ENCODE peak calls at places on chromosomes 4 and X, in five cellular contexts. One of them, this sample, is unnamed.
A peak's percentile ranks its signal among the peaks of the same experiment; 100 is the strongest.

GRCh38 chrX:102720237-102721168 is at the start of gene GPRASP3:
- DNase-seq in IMR-90: peak; percentile 75
- DNase-seq in mesendoderm: peak; percentile 81
- DNase-seq in H1: peak; percentile 74
- DNase-seq in neuronal stem cell: peak; percentile 24
- DNase-seq in this sample: no peak

GRCh38 chr4:39873823-39874222 is 103.9 kb downstream of the PDS5A start:
- DNase-seq in IMR-90: no peak
- DNase-seq in mesendoderm: no peak
- DNase-seq in H1: no peak
- DNase-seq in neuronal stem cell: no peak
- DNase-seq in this sample: no peak

GRCh38 chr4:574346-575161 is 1.5 kb downstream of the TMEM271 start:
- DNase-seq in neuronal stem cell: no peak
- DNase-seq in H1: peak; percentile 57
- DNase-seq in IMR-90: no peak
- DNase-seq in mesendoderm: no peak
- DNase-seq in this sample: no peak

GRCh38 chrX:1491851-1492349 is 39.2 kb upstream of the ASMTL start:
- DNase-seq in IMR-90: no peak
- DNase-seq in neuronal stem cell: peak; percentile 35
- DNase-seq in mesendoderm: peak; percentile 92
- DNase-seq in H1: peak; percentile 86
- DNase-seq in this sample: peak; percentile 77

GRCh38 chrX:38841766-38842165 is 40.5 kb downstream of the MID1IP1 start:
- DNase-seq in H1: no peak
- DNase-seq in IMR-90: no peak
- DNase-seq in mesendoderm: no peak
- DNase-seq in neuronal stem cell: no peak
- DNase-seq in this sample: no peak

GRCh38 chr4:68748181-68748981 is 67.4 kb upstream of the UGT2B10 start:
- DNase-seq in neuronal stem cell: no peak
- DNase-seq in IMR-90: no peak
- DNase-seq in H1: no peak
- DNase-seq in mesendoderm: no peak
- DNase-seq in this sample: no peak

GRCh38 chr4:146379744-146380143 is 142.0 kb downstream of the SLC10A7 start:
- DNase-seq in mesendoderm: no peak
- DNase-seq in neuronal stem cell: no peak
- DNase-seq in H1: no peak
- DNase-seq in IMR-90: peak; percentile 31
- DNase-seq in this sample: no peak

GRCh38 chrX:38694394-38694793 is 106.9 kb upstream of the MID1IP1 start:
- DNase-seq in H1: no peak
- DNase-seq in mesendoderm: no peak
- DNase-seq in IMR-90: no peak
- DNase-seq in neuronal stem cell: no peak
- DNase-seq in this sample: no peak

GRCh38 chrX:108439434-108439883 is at the start of gene COL4A5:
- DNase-seq in IMR-90: peak; percentile 80
- DNase-seq in mesendoderm: peak; percentile 95
- DNase-seq in H1: peak; percentile 50
- DNase-seq in neuronal stem cell: peak; percentile 72
- DNase-seq in this sample: peak; percentile 79

GRCh38 chrX:139091086-139091485 is 379.6 kb upstream of the FGF13 start:
- DNase-seq in IMR-90: no peak
- DNase-seq in H1: no peak
- DNase-seq in mesendoderm: no peak
- DNase-seq in neuronal stem cell: no peak
- DNase-seq in this sample: no peak

GRCh38 chr4:75745192-75745591 is 20.8 kb downstream of the USO1 start:
- DNase-seq in H1: no peak
- DNase-seq in neuronal stem cell: no peak
- DNase-seq in mesendoderm: no peak
- DNase-seq in IMR-90: peak; percentile 85
- DNase-seq in this sample: no peak

GRCh38 chrX:57587062-57587461 is 4.7 kb upstream of the ZXDB start:
- DNase-seq in mesendoderm: no peak
- DNase-seq in H1: no peak
- DNase-seq in neuronal stem cell: no peak
- DNase-seq in IMR-90: no peak
- DNase-seq in this sample: no peak

GRCh38 chrX:19440713-19441112 is 74.6 kb downstream of the MAP3K15 start:
- DNase-seq in neuronal stem cell: no peak
- DNase-seq in mesendoderm: no peak
- DNase-seq in IMR-90: peak; percentile 33
- DNase-seq in H1: no peak
- DNase-seq in this sample: no peak

GRCh38 chr4:71294301-71294700 is 44.5 kb upstream of the SLC4A4 start:
- DNase-seq in H1: no peak
- DNase-seq in IMR-90: peak; percentile 78
- DNase-seq in neuronal stem cell: no peak
- DNase-seq in mesendoderm: no peak
- DNase-seq in this sample: no peak

GRCh38 chr4:73875401-73875800 is 6.2 kb downstream of the CXCL1 start:
- DNase-seq in mesendoderm: no peak
- DNase-seq in H1: no peak
- DNase-seq in IMR-90: no peak
- DNase-seq in neuronal stem cell: no peak
- DNase-seq in this sample: no peak

GRCh38 chr4:15488658-15489470 is 19.2 kb downstream of the CC2D2A start:
- DNase-seq in mesendoderm: no peak
- DNase-seq in IMR-90: peak; percentile 95
- DNase-seq in neuronal stem cell: no peak
- DNase-seq in H1: no peak
- DNase-seq in this sample: no peak

DNA sequence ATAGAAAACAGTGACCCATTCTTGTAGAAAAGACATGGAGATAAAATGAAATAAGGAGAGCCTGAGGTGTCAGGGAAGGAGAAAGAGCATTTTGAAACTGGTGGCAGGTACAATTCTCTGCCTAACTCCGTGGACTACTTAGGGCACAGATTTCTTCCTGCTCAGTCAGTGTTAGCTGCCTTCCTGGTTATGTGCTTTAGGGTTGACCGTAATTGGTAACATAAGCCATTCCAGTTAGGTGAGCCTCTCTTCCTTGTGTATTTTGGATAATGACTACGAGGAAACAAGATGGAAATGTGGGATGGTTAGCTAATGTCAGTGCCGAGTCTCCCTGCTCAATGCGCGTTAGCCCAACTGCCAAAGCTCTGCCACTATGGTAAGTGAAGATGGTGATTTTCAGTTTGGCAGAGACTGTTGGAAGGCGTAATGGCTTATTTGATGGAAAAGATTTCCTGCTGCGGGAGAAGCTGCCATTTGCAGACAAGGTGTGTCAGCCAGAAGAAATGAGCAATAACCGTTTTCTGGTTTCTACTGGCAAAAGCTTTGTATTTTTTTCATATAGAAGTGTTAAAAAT is 174.1 kb downstream of the CBR4 start:
- DNase-seq in mesendoderm: no peak
- DNase-seq in H1: no peak
- DNase-seq in IMR-90: no peak
- DNase-seq in neuronal stem cell: no peak
- DNase-seq in this sample: no peak
- H3K4ac ChIP-seq in mesendoderm: no peak overlapping the region
- H3K4ac ChIP-seq in H1: no peak overlapping the region
- H3K4ac ChIP-seq in IMR-90: no peak overlapping the region
- H3K4ac ChIP-seq in neuronal stem cell: no peak overlapping the region
- H3K4ac ChIP-seq in this sample: no peak overlapping the region

GRCh38 chrX:11214346-11215190 is 78.6 kb upstream of the AMELX start:
- DNase-seq in IMR-90: no peak
- DNase-seq in H1: no peak
- DNase-seq in mesendoderm: no peak
- DNase-seq in neuronal stem cell: no peak
- DNase-seq in this sample: no peak
- H2BK15ac ChIP-seq in IMR-90: no peak overlapping the region
- H2BK15ac ChIP-seq in H1: no peak overlapping the region
- H2BK15ac ChIP-seq in mesendoderm: no peak overlapping the region
- H2BK15ac ChIP-seq in neuronal stem cell: no peak overlapping the region
- H2BK15ac ChIP-seq in this sample: no peak overlapping the region

DNA sequence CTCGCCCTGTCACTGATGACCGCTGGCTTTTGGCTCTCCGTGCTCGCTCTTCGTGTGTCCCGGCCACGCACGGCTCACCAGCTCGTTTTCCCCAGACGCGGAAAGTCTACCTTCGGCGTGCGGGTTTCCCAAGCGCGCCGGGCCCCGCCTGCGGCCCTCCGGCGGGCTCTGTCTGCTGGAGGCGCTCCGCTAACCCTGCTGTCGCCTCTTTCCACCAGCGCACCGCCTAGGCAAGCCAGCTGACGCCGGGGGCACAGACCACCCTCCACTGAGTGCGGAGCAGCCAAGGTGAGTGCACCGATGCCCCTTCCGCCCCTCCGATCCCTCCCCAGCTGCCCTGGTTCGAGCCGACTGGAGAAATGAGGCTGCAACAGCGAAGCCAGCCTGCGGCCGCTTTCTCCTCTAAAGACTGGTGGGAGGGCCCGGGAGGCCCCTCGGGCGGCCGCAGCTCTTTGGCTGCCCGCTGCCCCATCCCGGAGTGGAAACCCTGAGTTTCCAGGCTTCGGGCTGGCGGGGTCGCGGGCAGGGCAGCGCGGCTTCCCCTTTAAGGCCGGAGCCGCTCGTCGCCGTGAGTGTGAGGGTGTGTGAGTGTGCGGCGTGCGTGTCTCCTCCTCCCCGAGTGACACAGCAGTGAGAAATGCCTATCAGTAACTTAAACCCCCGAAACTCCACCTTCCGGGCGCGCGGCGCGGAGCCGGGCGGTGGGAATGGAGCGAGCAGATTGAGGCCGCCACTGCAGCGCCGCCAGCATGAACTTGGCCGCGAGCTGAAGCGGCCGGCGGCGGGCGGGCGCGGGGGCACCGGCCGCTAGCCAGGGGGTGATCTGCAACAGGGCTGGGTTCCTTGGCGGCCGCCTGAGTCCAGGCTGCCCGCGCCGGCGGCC is at the start of gene MAMLD1:
- DNase-seq in mesendoderm: peak; percentile 49
- DNase-seq in IMR-90: peak; percentile 84
- DNase-seq in neuronal stem cell: no peak
- DNase-seq in H1: peak; percentile 47
- DNase-seq in this sample: peak; percentile 31
- H3K9ac ChIP-seq in mesendoderm: peak within 1 kb of the TSS; percentile 66
- H3K9ac ChIP-seq in IMR-90: peak within 1 kb of the TSS; percentile 77
- H3K9ac ChIP-seq in neuronal stem cell: peak within 1 kb of the TSS; percentile 70
- H3K9ac ChIP-seq in H1: no peak within 1 kb of the TSS
- H3K9ac ChIP-seq in this sample: no peak within 1 kb of the TSS

GRCh38 chrX:153971632-153972367 is at the start of gene HCFC1:
- DNase-seq in neuronal stem cell: peak; percentile 88
- DNase-seq in H1: peak; percentile 86
- DNase-seq in IMR-90: peak; percentile 84
- DNase-seq in mesendoderm: peak; percentile 95
- DNase-seq in this sample: peak; percentile 86
- H3K4ac ChIP-seq in neuronal stem cell: peak within 1 kb of the TSS; percentile 76
- H3K4ac ChIP-seq in H1: peak within 1 kb of the TSS; percentile 98
- H3K4ac ChIP-seq in IMR-90: peak within 1 kb of the TSS; percentile 99
- H3K4ac ChIP-seq in mesendoderm: peak within 1 kb of the TSS; percentile 98
- H3K4ac ChIP-seq in this sample: peak within 1 kb of the TSS; percentile 88

GRCh38 chrX:17009856-17010650 is 63.6 kb downstream of the REPS2 start:
- DNase-seq in H1: no peak
- DNase-seq in neuronal stem cell: no peak
- DNase-seq in mesendoderm: no peak
- DNase-seq in IMR-90: no peak
- DNase-seq in this sample: no peak

GRCh38 chrX:17017134-17017533 is 70.7 kb downstream of the REPS2 start:
- DNase-seq in H1: no peak
- DNase-seq in neuronal stem cell: no peak
- DNase-seq in IMR-90: no peak
- DNase-seq in mesendoderm: no peak
- DNase-seq in this sample: no peak

DNA sequence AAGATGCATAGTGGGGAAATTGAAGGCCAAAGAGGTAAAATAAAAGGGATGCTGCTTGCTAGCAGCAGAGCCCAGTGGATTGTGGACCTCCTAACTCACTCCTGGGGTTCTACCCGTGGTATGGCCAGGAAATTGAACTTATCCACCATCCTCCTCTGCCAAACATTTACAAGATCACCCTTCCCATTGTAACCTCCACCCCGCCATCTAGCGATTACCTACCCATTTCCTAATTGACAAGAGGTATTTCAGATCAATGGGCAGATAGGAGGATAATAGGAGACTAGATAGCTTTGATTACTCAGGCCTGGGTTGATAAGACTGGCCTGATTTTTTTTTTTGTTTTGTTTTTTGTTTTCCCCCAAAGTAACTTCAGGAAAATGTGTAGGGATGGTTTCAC is 67.8 kb downstream of the REPS2 start:
- DNase-seq in H1: no peak
- DNase-seq in IMR-90: no peak
- DNase-seq in neuronal stem cell: no peak
- DNase-seq in mesendoderm: peak; percentile 63
- DNase-seq in this sample: no peak
- H2BK15ac ChIP-seq in H1: no peak overlapping the region
- H2BK15ac ChIP-seq in IMR-90: no peak overlapping the region
- H2BK15ac ChIP-seq in neuronal stem cell: no peak overlapping the region
- H2BK15ac ChIP-seq in mesendoderm: no peak overlapping the region
- H2BK15ac ChIP-seq in this sample: no peak overlapping the region

DNA sequence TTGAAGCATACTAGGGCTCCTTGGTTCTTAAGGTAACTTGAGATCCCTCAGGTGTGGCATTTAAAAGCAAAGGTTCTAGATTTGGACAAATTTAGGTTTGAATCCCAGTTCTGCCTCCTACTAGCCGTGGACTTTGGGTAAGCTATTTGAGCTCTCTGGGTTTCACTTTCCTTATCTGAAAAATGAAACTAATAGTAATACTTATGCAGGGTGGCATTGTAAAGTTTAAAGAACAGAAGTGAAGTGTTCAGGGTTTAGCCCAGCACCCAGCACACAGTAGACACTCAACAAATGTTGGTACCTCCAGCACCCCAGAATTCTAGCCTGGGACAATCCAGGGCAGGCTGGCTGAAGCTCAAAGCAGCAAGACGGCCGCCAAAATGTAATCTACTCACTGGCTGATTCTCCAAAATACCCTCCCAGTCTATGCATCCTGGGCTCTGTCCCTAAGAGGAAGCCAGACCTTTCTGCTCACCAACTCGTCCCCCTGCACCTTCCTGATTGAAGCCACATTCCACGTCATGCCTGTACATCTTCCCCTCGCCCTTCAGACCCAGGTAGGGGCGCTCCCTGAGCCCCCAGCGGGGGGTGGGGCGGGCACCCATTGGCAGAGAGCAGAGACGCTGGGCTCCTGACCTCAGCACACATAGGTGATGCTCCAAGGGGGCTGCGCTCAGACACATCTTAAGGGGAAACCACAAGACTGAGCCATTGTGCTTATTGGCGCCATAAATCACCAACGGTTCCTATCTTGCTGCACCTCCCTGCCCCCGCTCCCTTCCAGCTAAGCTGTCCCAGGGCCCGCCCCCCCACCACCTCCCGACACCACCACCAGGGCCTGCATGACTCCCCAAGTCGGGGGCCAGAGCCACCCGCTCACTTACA is 160.6 kb downstream of the BCOR start:
- DNase-seq in neuronal stem cell: no peak
- DNase-seq in mesendoderm: no peak
- DNase-seq in IMR-90: no peak
- DNase-seq in H1: no peak
- DNase-seq in this sample: no peak
- H3K9ac ChIP-seq in neuronal stem cell: no peak overlapping the region
- H3K9ac ChIP-seq in mesendoderm: no peak overlapping the region
- H3K9ac ChIP-seq in IMR-90: no peak overlapping the region
- H3K9ac ChIP-seq in H1: no peak overlapping the region
- H3K9ac ChIP-seq in this sample: no peak overlapping the region

GRCh38 chr4:152534541-152535231 is 1.2 kb downstream of the FBXW7 start:
- DNase-seq in IMR-90: no peak
- DNase-seq in H1: peak; percentile 58
- DNase-seq in neuronal stem cell: no peak
- DNase-seq in mesendoderm: peak; percentile 60
- DNase-seq in this sample: peak; percentile 35
- H3K4ac ChIP-seq in IMR-90: no peak overlapping the region
- H3K4ac ChIP-seq in H1: no peak overlapping the region
- H3K4ac ChIP-seq in neuronal stem cell: no peak overlapping the region
- H3K4ac ChIP-seq in mesendoderm: peak overlapping the region; percentile 57
- H3K4ac ChIP-seq in this sample: no peak overlapping the region

GRCh38 chr4:6687947-6688878 is 5.5 kb upstream of the S100P start:
- DNase-seq in neuronal stem cell: no peak
- DNase-seq in IMR-90: no peak
- DNase-seq in H1: no peak
- DNase-seq in mesendoderm: peak; percentile 49
- DNase-seq in this sample: peak; percentile 58
- H2BK15ac ChIP-seq in neuronal stem cell: no peak overlapping the region
- H2BK15ac ChIP-seq in IMR-90: peak overlapping the region; percentile 13
- H2BK15ac ChIP-seq in H1: peak overlapping the region; percentile 61
- H2BK15ac ChIP-seq in mesendoderm: no peak overlapping the region
- H2BK15ac ChIP-seq in this sample: no peak overlapping the region

This sample was measured in H9.